ENCODE peak calls at places on chromosomes 16 and 17, in ten cellular contexts. One of them, this sample, is unnamed.

GRCh38 chr16:55035037-55035436 is 104.4 kb downstream of the IRX5 start:
- DNase-seq in NCI-H510A: no peak
- DNase-seq in anterior cingulate cortex: no peak
- DNase-seq in GM03348: no peak
- DNase-seq in posterior cingulate gyrus: no peak
- DNase-seq in iris pigment epithelial cell: no peak
- DNase-seq in AG10803: no peak
- DNase-seq in HT1080: peak
- DNase-seq in stimulated activated CD8-positive, alpha-beta memory T cell treated with anti-CD3 and anti-CD28 coated beads, Interleukin-15, amount 100 ng/mL, for 4 hours: no peak
- DNase-seq in mesothelial cell of epicardium: peak
- DNase-seq in this sample: no peak

GRCh38 chr17:58336456-58337094 is 8.0 kb upstream of the TSPOAP1 start:
- DNase-seq in NCI-H510A: no peak
- DNase-seq in anterior cingulate cortex: no peak
- DNase-seq in GM03348: peak
- DNase-seq in posterior cingulate gyrus: no peak
- DNase-seq in iris pigment epithelial cell: no peak
- DNase-seq in AG10803: peak
- DNase-seq in HT1080: no peak
- DNase-seq in stimulated activated CD8-positive, alpha-beta memory T cell treated with anti-CD3 and anti-CD28 coated beads, Interleukin-15, amount 100 ng/mL, for 4 hours: no peak
- DNase-seq in mesothelial cell of epicardium: no peak
- DNase-seq in this sample: no peak

GRCh38 chr17:40093580-40094201 is 6.7 kb downstream of the NR1D1 start:
- DNase-seq in NCI-H510A: no peak
- DNase-seq in anterior cingulate cortex: no peak
- DNase-seq in GM03348: no peak
- DNase-seq in posterior cingulate gyrus: no peak
- DNase-seq in iris pigment epithelial cell: no peak
- DNase-seq in AG10803: no peak
- DNase-seq in HT1080: no peak
- DNase-seq in stimulated activated CD8-positive, alpha-beta memory T cell treated with anti-CD3 and anti-CD28 coated beads, Interleukin-15, amount 100 ng/mL, for 4 hours: no peak
- DNase-seq in mesothelial cell of epicardium: no peak
- DNase-seq in this sample: no peak

GRCh38 chr17:7217113-7217987 is 2.3 kb downstream of the DLG4 start:
- DNase-seq in NCI-H510A: peak
- DNase-seq in anterior cingulate cortex: no peak
- DNase-seq in GM03348: peak
- DNase-seq in posterior cingulate gyrus: peak
- DNase-seq in iris pigment epithelial cell: peak
- DNase-seq in AG10803: peak
- DNase-seq in HT1080: no peak
- DNase-seq in stimulated activated CD8-positive, alpha-beta memory T cell treated with anti-CD3 and anti-CD28 coated beads, Interleukin-15, amount 100 ng/mL, for 4 hours: no peak
- DNase-seq in mesothelial cell of epicardium: peak
- DNase-seq in this sample: no peak

GRCh38 chr16:3187798-3188674 is at the start of gene OR1F1:
- DNase-seq in NCI-H510A: no peak
- DNase-seq in anterior cingulate cortex: no peak
- DNase-seq in GM03348: peak
- DNase-seq in posterior cingulate gyrus: no peak
- DNase-seq in iris pigment epithelial cell: peak
- DNase-seq in AG10803: peak
- DNase-seq in HT1080: peak
- DNase-seq in stimulated activated CD8-positive, alpha-beta memory T cell treated with anti-CD3 and anti-CD28 coated beads, Interleukin-15, amount 100 ng/mL, for 4 hours: no peak
- DNase-seq in mesothelial cell of epicardium: peak
- DNase-seq in this sample: no peak

GRCh38 chr16:58551496-58551895 is 36.2 kb downstream of the SETD6 start:
- DNase-seq in NCI-H510A: no peak
- DNase-seq in anterior cingulate cortex: no peak
- DNase-seq in GM03348: no peak
- DNase-seq in posterior cingulate gyrus: no peak
- DNase-seq in iris pigment epithelial cell: peak
- DNase-seq in AG10803: peak
- DNase-seq in HT1080: peak
- DNase-seq in stimulated activated CD8-positive, alpha-beta memory T cell treated with anti-CD3 and anti-CD28 coated beads, Interleukin-15, amount 100 ng/mL, for 4 hours: no peak
- DNase-seq in mesothelial cell of epicardium: no peak
- DNase-seq in this sample: no peak

GRCh38 chr16:81798311-81799137 is 19.4 kb downstream of the PLCG2 start:
- DNase-seq in NCI-H510A: no peak
- DNase-seq in anterior cingulate cortex: no peak
- DNase-seq in GM03348: no peak
- DNase-seq in posterior cingulate gyrus: no peak
- DNase-seq in iris pigment epithelial cell: no peak
- DNase-seq in AG10803: no peak
- DNase-seq in HT1080: no peak
- DNase-seq in stimulated activated CD8-positive, alpha-beta memory T cell treated with anti-CD3 and anti-CD28 coated beads, Interleukin-15, amount 100 ng/mL, for 4 hours: no peak
- DNase-seq in mesothelial cell of epicardium: no peak
- DNase-seq in this sample: no peak

GRCh38 chr17:20267459-20267842 is 199.9 kb downstream of the LGALS9B start:
- DNase-seq in NCI-H510A: no peak
- DNase-seq in anterior cingulate cortex: no peak
- DNase-seq in GM03348: no peak
- DNase-seq in posterior cingulate gyrus: no peak
- DNase-seq in iris pigment epithelial cell: no peak
- DNase-seq in AG10803: no peak
- DNase-seq in HT1080: peak
- DNase-seq in stimulated activated CD8-positive, alpha-beta memory T cell treated with anti-CD3 and anti-CD28 coated beads, Interleukin-15, amount 100 ng/mL, for 4 hours: no peak
- DNase-seq in mesothelial cell of epicardium: no peak
- DNase-seq in this sample: peak

GRCh38 chr17:56045907-56046306 is 107.4 kb upstream of the ANKFN1 start:
- DNase-seq in NCI-H510A: peak
- DNase-seq in anterior cingulate cortex: no peak
- DNase-seq in GM03348: no peak
- DNase-seq in posterior cingulate gyrus: no peak
- DNase-seq in iris pigment epithelial cell: no peak
- DNase-seq in AG10803: no peak
- DNase-seq in HT1080: no peak
- DNase-seq in stimulated activated CD8-positive, alpha-beta memory T cell treated with anti-CD3 and anti-CD28 coated beads, Interleukin-15, amount 100 ng/mL, for 4 hours: no peak
- DNase-seq in mesothelial cell of epicardium: no peak
- DNase-seq in this sample: no peak

GRCh38 chr16:30112197-30113030 is 923 bp downstream of the GDPD3 start:
- DNase-seq in NCI-H510A: no peak
- DNase-seq in anterior cingulate cortex: no peak
- DNase-seq in GM03348: peak
- DNase-seq in posterior cingulate gyrus: peak
- DNase-seq in iris pigment epithelial cell: peak
- DNase-seq in AG10803: peak
- DNase-seq in HT1080: peak
- DNase-seq in stimulated activated CD8-positive, alpha-beta memory T cell treated with anti-CD3 and anti-CD28 coated beads, Interleukin-15, amount 100 ng/mL, for 4 hours: no peak
- DNase-seq in mesothelial cell of epicardium: no peak
- DNase-seq in this sample: no peak

GRCh38 chr17:38730526-38731379 is 612 bp downstream of the CISD3 start:
- DNase-seq in NCI-H510A: peak
- DNase-seq in anterior cingulate cortex: no peak
- DNase-seq in GM03348: peak
- DNase-seq in posterior cingulate gyrus: peak
- DNase-seq in iris pigment epithelial cell: peak
- DNase-seq in AG10803: peak
- DNase-seq in HT1080: peak
- DNase-seq in stimulated activated CD8-positive, alpha-beta memory T cell treated with anti-CD3 and anti-CD28 coated beads, Interleukin-15, amount 100 ng/mL, for 4 hours: no peak
- DNase-seq in mesothelial cell of epicardium: peak
- DNase-seq in this sample: no peak